ENCODE peak calls at places on chromosomes 13 and 19, in nine cellular contexts. M is uterus; D is erythroblast; G is HTR-8/SVneo; L is AG09309; B is cardiac muscle cell; W is CMK; N is upper lobe of left lung; F is stimulated activated CD4-positive, alpha-beta T cell treated with anti-CD3 and anti-CD28 coated beads, Interleukin-2, amount 100 ng/mL, for 48 hours. J is an unnamed sample.

GRCh38 chr19:2554856-2555255 is 78.9 kb downstream of the GADD45B start:
- DNase-seq in G (no peak), F (no peak), L (no peak), B (no peak), D (no peak), W (no peak), M (peak; percentile 54), N (no peak), J (no peak)

GRCh38 chr13:49240017-49240416 is 7.7 kb upstream of the CDADC1 start:
- DNase-seq in M (no peak), F (peak; percentile 35), G (no peak), D (peak; percentile 32), L (no peak), W (no peak), N (no peak), B (peak; percentile 2), J (no peak)

GRCh38 chr13:113664751-113665581 is 2.1 kb upstream of the GRK1 start:
- DNase-seq in N (peak; percentile 17), W (no peak), F (no peak), L (no peak), G (no peak), B (no peak), M (peak; percentile 9), D (peak; percentile 55), J (no peak)

GRCh38 chr13:83987394-83987793 is 105.1 kb upstream of the SLITRK1 start:
- DNase-seq in F (no peak), G (no peak), N (no peak), B (no peak), M (no peak), W (no peak), L (no peak), D (no peak), J (no peak)

GRCh38 chr13:57665471-57665870 is 33.9 kb downstream of the PCDH17 start:
- DNase-seq in L (no peak), D (no peak), M (no peak), N (no peak), W (no peak), F (no peak), G (no peak), B (no peak), J (no peak)

GRCh38 chr13:39144941-39145533 is 106.8 kb downstream of the NHLRC3 start:
- DNase-seq in N (peak; percentile 26), D (peak; percentile 35), W (no peak), L (peak; percentile 43), B (peak; percentile 56), F (peak; percentile 15), M (peak; percentile 61), G (peak; percentile 11), J (peak; percentile 43)

GRCh38 chr13:30289533-30289932 is 17.8 kb downstream of the KATNAL1 start:
- DNase-seq in G (no peak), N (no peak), M (no peak), L (no peak), D (no peak), F (no peak), W (no peak), B (peak; percentile 22), J (no peak)

GRCh38 chr13:20939662-20940061 is 37.1 kb upstream of the XPO4 start:
- DNase-seq in N (no peak), W (no peak), L (no peak), D (no peak), B (no peak), M (no peak), F (no peak), G (no peak), J (no peak)

GRCh38 chr19:28420731-28421550 is 792.0 kb downstream of the UQCRFS1 start:
- DNase-seq in F (no peak), D (no peak), N (no peak), L (no peak), M (no peak), B (no peak), G (no peak), W (no peak), J (no peak)

GRCh38 chr13:96109125-96109524 is 19.2 kb downstream of the HS6ST3 start:
- DNase-seq in B (no peak), M (no peak), L (no peak), N (no peak), G (no peak), W (no peak), F (no peak), D (no peak), J (no peak)